ENCODE peak calls at places on chromosomes 5 and 9, in nine cellular contexts. C is neural crest cell; T is Karpas-422; K is activated naive CD8-positive, alpha-beta T cell treated with anti-CD3 and anti-CD28 coated beads, Interleukin-2, amount 50 U/mL, for 24 hours; W is ELF-1; A is cardiac fibroblast; B is fibroblast of pulmonary artery; E is naive B cell; M is A673. N is an unnamed sample.

GRCh38 chr9:130313103-130313858 is 47.7 kb downstream of the HMCN2 start:
- DNase-seq in C (no peak), T (no peak), K (no peak), W (no peak), A (no peak), B (no peak), E (no peak), M (no peak), N (no peak)

GRCh38 chr9:110578896-110579752 is at the start of gene SVEP1:
- DNase-seq in C (peak; percentile 40), T (no peak), K (no peak), W (peak; percentile 88), A (peak; percentile 76), B (peak; percentile 73), E (no peak), M (peak; percentile 44), N (peak; percentile 37)

GRCh38 chr9:26262431-26262830 is 584.2 kb upstream of the TUSC1 start:
- DNase-seq in C (no peak), T (no peak), K (no peak), W (no peak), A (no peak), B (peak; percentile 27), E (no peak), M (no peak), N (no peak)

GRCh38 chr5:66757219-66757833 is 161.1 kb downstream of the MAST4 start:
- DNase-seq in C (no peak), T (peak; percentile 81), K (peak; percentile 21), W (no peak), A (peak; percentile 85), B (peak; percentile 89), E (peak; percentile 8), M (peak; percentile 59), N (peak; percentile 17)

GRCh38 chr9:105950894-105951293 is 256.6 kb downstream of the TMEM38B start:
- DNase-seq in C (no peak), T (no peak), K (no peak), W (no peak), A (no peak), B (no peak), E (no peak), M (no peak), N (no peak)

GRCh38 chr9:98658965-98659364 is 49.8 kb downstream of the GABBR2 start:
- DNase-seq in C (no peak), T (no peak), K (no peak), W (no peak), A (peak; percentile 73), B (peak; percentile 56), E (no peak), M (no peak), N (no peak)

GRCh38 chr9:21974542-21975409 is 19.4 kb downstream of the CDKN2A start:
- DNase-seq in C (no peak), T (no peak), K (peak; percentile 55), W (peak; percentile 66), A (peak; percentile 53), B (peak; percentile 67), E (peak; percentile 31), M (no peak), N (peak; percentile 62)

GRCh38 chr9:81605154-81605670 is 84.1 kb downstream of the TLE1 start:
- DNase-seq in C (no peak), T (no peak), K (no peak), W (no peak), A (no peak), B (no peak), E (no peak), M (no peak), N (no peak)

GRCh38 chr9:118109542-118109941 is 405.3 kb downstream of the TLR4 start:
- DNase-seq in C (no peak), T (no peak), K (no peak), W (no peak), A (no peak), B (no peak), E (no peak), M (no peak), N (no peak)

N was measured in hepatic stellate cell.